ENCODE peak calls at places on chromosomes 16 and 17, in six cellular contexts. O is HepG2, M is GM12878, K is GM12891, V is K562, W is H1. I is an unnamed sample.
A peak's percentile ranks its signal among the peaks of the same experiment; 100 is the strongest.

GRCh38 chr17:67456103-67456502 is 79.0 kb downstream of the PITPNC1 start:
- DNase-seq in O (no peak), M (no peak), K (no peak), V (no peak), W (no peak), I (no peak)

GRCh38 chr17:81511800-81512559 is 619 bp downstream of the ACTG1 start:
- DNase-seq in O (no peak), M (no peak), K (no peak), V (no peak), W (no peak), I (no peak)

GRCh38 chr16:70601576-70602575 is 44.5 kb upstream of the IL34 start:
- DNase-seq in O (no peak), M (no peak), K (no peak), V (no peak), W (no peak), I (no peak)

GRCh38 chr16:85637808-85638186 is 24.7 kb downstream of the GSE1 start:
- DNase-seq in O (no peak), M (no peak), K (no peak), V (no peak), W (no peak), I (no peak)

GRCh38 chr16:48499822-48500440 is 110.0 kb downstream of the N4BP1 start:
- DNase-seq in O (no peak), M (no peak), K (no peak), V (no peak), W (no peak), I (no peak)

GRCh38 chr17:9313346-9313745 is 262.3 kb downstream of the STX8 start:
- DNase-seq in O (no peak), M (no peak), K (no peak), V (no peak), W (no peak), I (no peak)

GRCh38 chr16:1791256-1791942 is 2.1 kb downstream of the IGFALS start:
- DNase-seq in O (no peak), M (no peak), K (no peak), V (no peak), W (no peak), I (peak; percentile 29)

GRCh38 chr16:46906360-46907060 is 22.3 kb downstream of the GPT2 start:
- DNase-seq in O (no peak), M (no peak), K (no peak), V (no peak), W (no peak), I (no peak)

GRCh38 chr17:33218657-33219298 is 74.3 kb downstream of the ASIC2 start:
- DNase-seq in O (no peak), M (no peak), K (no peak), V (no peak), W (no peak), I (no peak)

GRCh38 chr16:3054965-3055733 is 8.8 kb downstream of the MMP25 start:
- DNase-seq in O (no peak), M (no peak), K (no peak), V (no peak), W (no peak), I (no peak)

GRCh38 chr16:53892155-53892554 is 188.2 kb downstream of the FTO start:
- DNase-seq in O (peak; percentile 61), M (no peak), K (no peak), V (peak; percentile 66), W (no peak), I (no peak)

GRCh38 chr17:40065041-40065770 is 2.4 kb downstream of the THRA start:
- DNase-seq in O (no peak), M (no peak), K (no peak), V (no peak), W (no peak), I (no peak)

GRCh38 chr16:27444470-27444869 is 42.5 kb downstream of the IL21R start:
- DNase-seq in O (no peak), M (no peak), K (no peak), V (no peak), W (no peak), I (no peak)

DNA sequence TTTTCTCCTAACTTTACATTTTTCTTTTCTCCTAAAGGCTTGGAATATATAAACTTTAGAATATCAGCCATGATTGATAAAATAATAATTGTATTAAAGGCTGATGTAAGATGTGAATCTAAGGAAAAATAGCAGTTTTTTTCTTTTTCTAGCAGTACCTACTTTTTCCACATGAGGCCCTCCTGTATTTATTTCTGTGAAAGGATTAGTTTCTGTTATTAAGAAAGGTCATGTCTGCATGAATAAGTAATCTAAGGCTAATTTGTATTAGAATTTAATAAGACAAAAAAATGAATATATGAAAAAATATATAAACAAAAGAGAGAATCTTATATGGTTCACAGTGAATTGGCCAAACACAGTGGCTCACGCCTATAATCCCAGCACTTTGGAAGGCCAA is 85.3 kb downstream of the STXBP4 start:
- DNase-seq in O (no peak), M (no peak), K (no peak), V (no peak), W (no peak), I (no peak)
- TF ChIP-seq TAF1 in O (no peak), M (no peak), K (no peak), V (no peak), W (no peak), I (no peak)

DNA sequence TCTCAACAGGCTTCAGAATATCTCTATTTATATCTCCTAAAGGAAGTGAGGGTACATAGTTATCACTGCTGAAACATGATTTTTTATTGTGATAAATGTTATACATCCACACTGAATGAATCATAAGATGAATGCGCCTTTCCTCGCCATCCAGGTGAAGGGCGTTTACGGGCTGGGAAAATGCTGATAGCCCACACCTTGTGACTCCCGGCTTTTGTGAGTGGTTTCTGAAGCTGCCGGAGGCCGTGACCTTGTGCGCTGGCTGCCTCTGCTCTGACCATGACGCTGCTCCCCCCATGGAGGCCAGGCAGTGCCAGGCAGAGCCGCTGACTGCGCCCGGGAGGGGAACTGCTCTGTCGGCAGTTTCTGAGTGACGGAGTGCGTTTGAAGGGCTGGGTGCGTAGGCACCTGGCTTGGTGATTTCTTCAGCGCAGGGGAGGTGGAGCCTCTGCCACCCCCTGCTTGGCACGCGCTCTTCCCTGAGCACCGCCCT is 97.2 kb downstream of the RAP1GAP2 start:
- DNase-seq in O (no peak), M (no peak), K (no peak), V (no peak), W (no peak), I (no peak)
- TF ChIP-seq POLR2AphosphoS5 in O (no peak), M (no peak), K (no peak), V (no peak), W (no peak), I (no peak)

GRCh38 chr17:60748232-60748631 is 70.6 kb downstream of the BCAS3 start:
- DNase-seq in O (no peak), M (no peak), K (no peak), V (no peak), W (no peak), I (no peak)
- TF ChIP-seq POLR2A in O (no peak), M (no peak), K (no peak), V (no peak), W (no peak), I (no peak)

GRCh38 chr16:9248162-9248561 is 156.7 kb downstream of the HAPSTR1 start:
- DNase-seq in O (no peak), M (no peak), K (no peak), V (no peak), W (no peak), I (no peak)
- TF ChIP-seq TAF1 in O (no peak), M (no peak), K (no peak), V (no peak), W (no peak), I (no peak)

GRCh38 chr17:44235583-44235936 is 16.1 kb upstream of the UBTF start:
- DNase-seq in O (no peak), M (no peak), K (no peak), V (no peak), W (no peak), I (no peak)
- TF ChIP-seq POLR2AphosphoS5 in O (no peak), M (no peak), K (no peak), V (no peak), W (no peak), I (no peak)

DNA sequence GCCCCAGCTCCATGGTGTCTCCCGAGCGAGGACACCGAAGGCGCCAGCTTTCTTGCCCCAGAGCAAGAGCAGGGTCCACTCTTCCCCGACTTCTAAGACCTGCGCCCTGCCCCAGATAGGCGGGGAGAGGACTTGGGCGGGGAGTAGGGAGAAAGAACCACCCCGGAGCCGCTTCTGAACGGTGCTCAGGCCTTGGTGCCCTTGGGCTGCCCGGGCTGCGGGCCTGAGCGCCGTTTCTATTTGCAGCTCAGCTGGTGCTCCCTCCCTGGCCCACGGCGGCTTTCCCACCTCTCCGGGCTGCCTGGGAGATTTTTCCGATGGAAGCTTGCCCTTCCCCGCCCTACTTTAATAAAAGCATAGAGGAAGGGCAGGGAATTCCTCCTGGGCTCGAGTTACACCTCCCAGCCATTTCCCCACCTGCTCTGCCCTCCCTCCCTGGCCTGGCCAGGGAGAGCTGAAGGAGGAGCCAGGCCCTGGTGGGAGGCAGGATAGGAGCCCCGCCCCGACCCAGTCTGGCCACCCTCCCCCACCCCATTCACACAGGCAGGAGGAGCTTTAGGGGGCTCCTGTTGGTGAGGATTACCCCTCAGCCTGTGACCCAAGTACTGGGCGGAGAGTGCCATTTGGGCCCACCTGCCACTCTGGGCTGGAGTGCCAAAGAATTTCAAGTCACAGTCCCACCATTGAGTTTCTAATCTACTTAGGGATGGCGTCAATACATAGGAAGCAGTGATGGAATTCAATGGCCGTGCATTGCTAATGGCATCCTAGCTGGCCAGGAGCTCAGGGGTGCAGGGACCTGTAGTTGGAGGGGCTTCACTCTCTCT is 2.0 kb downstream of the MMP15 start:
- DNase-seq in O (peak; percentile 37), M (no peak), K (no peak), V (peak; percentile 55), W (peak; percentile 66), I (no peak)
- TF ChIP-seq POLR2A in O (no peak), M (no peak), K (no peak), V (no peak), W (no peak), I (no peak)

GRCh38 chr17:49574945-49575523 is 637 bp upstream of the NXPH3 start:
- DNase-seq in O (no peak), M (no peak), K (no peak), V (no peak), W (no peak), I (no peak)

GRCh38 chr17:49572806-49573420 is 2.8 kb upstream of the NXPH3 start:
- DNase-seq in O (no peak), M (no peak), K (no peak), V (no peak), W (no peak), I (no peak)

GRCh38 chr17:49575524-49576120 is at the start of gene NXPH3:
- DNase-seq in O (peak; percentile 47), M (no peak), K (peak; percentile 67), V (peak; percentile 83), W (no peak), I (peak; percentile 79)

GRCh38 chr17:49573510-49574282 is 2.0 kb upstream of the NXPH3 start:
- DNase-seq in O (no peak), M (no peak), K (no peak), V (no peak), W (no peak), I (no peak)

GRCh38 chr17:49574283-49574892 is 1.3 kb upstream of the NXPH3 start:
- DNase-seq in O (no peak), M (no peak), K (no peak), V (no peak), W (no peak), I (no peak)
- TF ChIP-seq TAF1 in O (no peak), M (no peak), K (no peak), V (no peak), W (no peak), I (no peak)